ENCODE peak calls at places on chromosomes 4 and X, in four cellular contexts. Y is smooth muscle cell of the brain vasculature, U is head of caudate nucleus, J is adipocyte. F is an unnamed sample.

GRCh38 chr4:16192631-16193483 is 33.4 kb downstream of the TAPT1 start:
- DNase-seq in Y (no peak), U (no peak), J (peak; percentile 16), F (no peak)

GRCh38 chr4:41400296-41400695 is 137.7 kb upstream of the LIMCH1 start:
- DNase-seq in Y (no peak), U (no peak), J (peak; percentile 59), F (no peak)

GRCh38 chr4:44652002-44652401 is 577 bp upstream of the YIPF7 start:
- DNase-seq in Y (no peak), U (no peak), J (no peak), F (no peak)

GRCh38 chrX:150200820-150201287 is 162.3 kb upstream of the MAMLD1 start:
- DNase-seq in Y (peak; percentile 83), U (no peak), J (peak; percentile 87), F (peak; percentile 92)

GRCh38 chr4:7389719-7390118 is 45.0 kb downstream of the PSAPL1 start:
- DNase-seq in Y (no peak), U (no peak), J (no peak), F (no peak)

GRCh38 chrX:103063191-103063845 is 653 bp downstream of the BEX1 start:
- DNase-seq in Y (no peak), U (no peak), J (peak; percentile 56), F (no peak)

GRCh38 chr4:133186845-133187244 is 37.8 kb downstream of the PCDH10 start:
- DNase-seq in Y (no peak), U (no peak), J (peak; percentile 47), F (peak; percentile 20)

GRCh38 chr4:104966349-104967033 is 180.2 kb upstream of the TET2 start:
- DNase-seq in Y (no peak), U (no peak), J (peak; percentile 47), F (no peak)

GRCh38 chr4:1044469-1045192 is 33.2 kb downstream of the FGFRL1 start:
- DNase-seq in Y (no peak), U (no peak), J (no peak), F (no peak)

GRCh38 chr4:142044271-142044670 is 407.9 kb downstream of the IL15 start:
- DNase-seq in Y (no peak), U (no peak), J (peak; percentile 7), F (no peak)

GRCh38 chr4:67721770-67722597 is 21.0 kb upstream of the UBA6 start:
- DNase-seq in Y (no peak), U (no peak), J (no peak), F (no peak)

GRCh38 chr4:87677731-87678130 is 27.7 kb downstream of the DMP1 start:
- DNase-seq in Y (no peak), U (no peak), J (no peak), F (no peak)

GRCh38 chrX:24682739-24683432 is 10.8 kb upstream of the POLA1 start:
- DNase-seq in Y (no peak), U (no peak), J (no peak), F (no peak)

GRCh38 chr4:139184129-139184528 is 7.1 kb upstream of the ELF2 start:
- DNase-seq in Y (no peak), U (no peak), J (peak; percentile 39), F (no peak)